ENCODE peak calls at places on chromosomes 16 and 17, in ten cellular contexts. M, T, G, S, Z, P, H, O, E and X are unnamed samples.

GRCh38 chr16:17830651-17831050 is 359.9 kb upstream of the XYLT1 start:
- DNase-seq in M (no peak), T (no peak), G (no peak), S (no peak), Z (no peak), P (no peak), H (no peak), O (no peak), E (no peak), X (no peak)

GRCh38 chr17:42913981-42914617 is 13.5 kb downstream of the G6PC1 start:
- DNase-seq in M (no peak), T (no peak), G (no peak), S (no peak), Z (no peak), P (no peak), H (no peak), O (no peak), E (no peak), X (no peak)

GRCh38 chr16:70298988-70299938 is at the start of gene DDX19B:
- DNase-seq in M (peak), T (peak), G (peak), S (peak), Z (peak), P (peak), H (peak), O (no peak), E (peak), X (peak)

GRCh38 chr17:10062757-10063385 is 135.5 kb downstream of the GAS7 start:
- DNase-seq in M (peak), T (no peak), G (no peak), S (no peak), Z (no peak), P (no peak), H (no peak), O (no peak), E (peak), X (no peak)

GRCh38 chr17:78514521-78514920 is 62.7 kb downstream of the DNAH17 start:
- DNase-seq in M (no peak), T (no peak), G (no peak), S (no peak), Z (no peak), P (no peak), H (no peak), O (no peak), E (no peak), X (no peak)

GRCh38 chr16:11118479-11118878 is 137.5 kb downstream of the SOCS1 start:
- DNase-seq in M (no peak), T (no peak), G (no peak), S (no peak), Z (no peak), P (peak), H (no peak), O (no peak), E (no peak), X (no peak)

GRCh38 chr16:88454315-88455057 is 1.4 kb downstream of the ZFPM1 start:
- DNase-seq in M (peak), T (peak), G (peak), S (peak), Z (no peak), P (no peak), H (no peak), O (no peak), E (peak), X (no peak)

GRCh38 chr17:63573634-63574033 is 23.4 kb downstream of the DCAF7 start:
- DNase-seq in M (no peak), T (no peak), G (no peak), S (no peak), Z (no peak), P (no peak), H (no peak), O (no peak), E (no peak), X (no peak)

GRCh38 chr17:16135461-16135860 is 79.9 kb downstream of the NCOR1 start:
- DNase-seq in M (no peak), T (no peak), G (no peak), S (no peak), Z (no peak), P (peak), H (no peak), O (no peak), E (no peak), X (no peak)

GRCh38 chr17:17681187-17681743 is at the start of gene RAI1:
- DNase-seq in M (peak), T (peak), G (peak), S (peak), Z (no peak), P (peak), H (no peak), O (no peak), E (peak), X (no peak)

GRCh38 chr17:11928436-11928835 is 68.8 kb downstream of the ZNF18 start:
- DNase-seq in M (no peak), T (no peak), G (no peak), S (no peak), Z (no peak), P (no peak), H (no peak), O (no peak), E (no peak), X (no peak)

GRCh38 chr16:89089142-89089541 is 4.5 kb upstream of the ACSF3 start:
- DNase-seq in M (no peak), T (peak), G (no peak), S (no peak), Z (no peak), P (no peak), H (no peak), O (no peak), E (no peak), X (no peak)

GRCh38 chr17:77508047-77508715 is 367.4 kb downstream of the SEC14L1 start:
- DNase-seq in M (no peak), T (no peak), G (no peak), S (no peak), Z (no peak), P (no peak), H (no peak), O (no peak), E (no peak), X (no peak)

GRCh38 chr17:83118071-83118841 is 38.8 kb downstream of the METRNL start:
- DNase-seq in M (no peak), T (no peak), G (no peak), S (no peak), Z (no peak), P (no peak), H (no peak), O (no peak), E (no peak), X (no peak)

GRCh38 chr17:33939959-33940358 is 315.1 kb upstream of the CCL2 start:
- DNase-seq in M (no peak), T (no peak), G (no peak), S (no peak), Z (no peak), P (no peak), H (no peak), O (no peak), E (no peak), X (no peak)

GRCh38 chr17:80779961-80780380 is 211.7 kb upstream of the CHMP6 start:
- DNase-seq in M (no peak), T (no peak), G (no peak), S (no peak), Z (no peak), P (peak), H (no peak), O (no peak), E (no peak), X (no peak)
- TF ChIP-seq CTCF in M (no peak), T (no peak), G (no peak), S (no peak), Z (no peak), P (no peak), H (no peak), O (no peak), E (no peak), X (no peak)

GRCh38 chr17:47806913-47807255 is 14.7 kb downstream of the OSBPL7 start:
- DNase-seq in M (no peak), T (no peak), G (no peak), S (no peak), Z (no peak), P (no peak), H (no peak), O (no peak), E (no peak), X (no peak)
- H3K4me3 ChIP-seq in M (no peak), T (no peak), G (no peak), S (no peak), Z (no peak), P (no peak), H (no peak), O (no peak), E (no peak), X (no peak)

GRCh38 chr16:21599158-21599993 is at the start of gene METTL9:
- DNase-seq in M (peak), T (peak), G (peak), S (peak), Z (peak), P (peak), H (peak), O (peak), E (peak), X (peak)
- TF ChIP-seq CTCF in M (no peak), T (no peak), G (no peak), S (no peak), Z (no peak), P (no peak), H (no peak), O (no peak), E (no peak), X (no peak)

GRCh38 chr16:58502217-58502921 is 2.4 kb downstream of the NDRG4 start:
- DNase-seq in M (no peak), T (no peak), G (no peak), S (no peak), Z (no peak), P (no peak), H (no peak), O (no peak), E (no peak), X (no peak)

GRCh38 chr16:58499615-58500328 is at the start of gene NDRG4:
- DNase-seq in M (peak), T (peak), G (peak), S (no peak), Z (no peak), P (peak), H (peak), O (peak), E (peak), X (peak)

GRCh38 chr16:58503166-58503862 is 3.4 kb downstream of the NDRG4 start:
- DNase-seq in M (no peak), T (no peak), G (no peak), S (no peak), Z (no peak), P (no peak), H (no peak), O (no peak), E (no peak), X (no peak)

GRCh38 chr16:58500329-58501241 is 642 bp downstream of the NDRG4 start:
- DNase-seq in M (no peak), T (peak), G (no peak), S (no peak), Z (no peak), P (no peak), H (no peak), O (no peak), E (no peak), X (no peak)

GRCh38 chr16:58501242-58502131 is 1.5 kb downstream of the NDRG4 start:
- DNase-seq in M (peak), T (peak), G (peak), S (no peak), Z (no peak), P (no peak), H (no peak), O (no peak), E (no peak), X (no peak)
- H3K4me3 ChIP-seq in M (no peak), T (peak), G (no peak), S (peak), Z (peak), P (peak), H (no peak), O (peak), E (no peak), X (peak)